ENCODE peak calls at places on chromosomes 16 and 17, in five cellular contexts. U is GM12878, C is SK-N-SH, R is K562, T is HepG2. H is an unnamed sample.
A peak's percentile ranks its signal among the peaks of the same experiment; 100 is the strongest.

GRCh38 chr17:66746736-66747135 is 88.2 kb upstream of the CACNG5 start:
- DNase-seq in C (no peak), T (no peak), R (no peak), U (no peak), H (no peak)

GRCh38 chr17:64661731-64661980 is 451 bp downstream of the SMURF2 start:
- DNase-seq in R (no peak), C (no peak), U (no peak), T (no peak), H (no peak)

GRCh38 chr16:82379601-82380000 is 209.6 kb upstream of the MPHOSPH6 start:
- DNase-seq in T (no peak), C (peak; percentile 33), R (no peak), U (no peak), H (no peak)

GRCh38 chr16:58378401-58378800 is 13.9 kb upstream of the GINS3 start:
- DNase-seq in T (no peak), C (no peak), R (no peak), U (no peak), H (no peak)

GRCh38 chr16:21277927-21278706 is at the start of gene CRYM:
- DNase-seq in T (peak; percentile 35), C (peak; percentile 93), U (no peak), R (peak; percentile 86), H (no peak)

GRCh38 chr17:79797492-79798295 is 817 bp upstream of the CBX8 start:
- DNase-seq in U (no peak), T (no peak), C (peak; percentile 96), R (peak; percentile 87), H (no peak)

GRCh38 chr17:9028632-9029570 is 7.6 kb downstream of the NTN1 start:
- DNase-seq in U (no peak), C (no peak), R (no peak), T (no peak), H (no peak)

GRCh38 chr16:21645261-21645721 is 7.1 kb downstream of the IGSF6 start:
- DNase-seq in U (peak; percentile 69), R (no peak), C (no peak), T (no peak), H (peak; percentile 43)

DNA sequence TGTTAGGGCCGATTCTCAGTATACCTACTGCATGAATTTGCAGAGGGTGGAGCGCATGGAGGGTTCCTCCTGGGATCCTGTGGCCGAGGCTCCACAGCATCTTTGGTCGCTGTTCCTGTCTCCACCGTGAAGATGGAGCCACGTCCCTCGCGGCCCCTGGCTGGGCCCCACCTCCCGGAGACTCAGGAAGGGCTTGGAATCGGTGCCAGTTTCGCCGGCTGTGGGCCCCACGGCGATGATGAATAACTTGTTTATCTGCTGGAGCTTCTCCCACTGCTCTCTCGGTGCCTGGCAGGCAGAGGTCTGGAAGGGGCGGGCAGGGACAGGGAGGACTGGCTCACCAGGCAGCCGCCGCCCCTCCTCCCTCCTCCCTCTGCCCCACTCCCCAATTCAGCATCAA is 8.1 kb downstream of the SLC5A11 start:
- DNase-seq in T (no peak), R (no peak), U (no peak), C (peak; percentile 75), H (peak; percentile 66)
- TF ChIP-seq MXI1 in T (no peak), R (no peak), U (no peak), C (no peak), H (no peak)

GRCh38 chr17:4986951-4987766 is at the start of gene CAMTA2:
- DNase-seq in R (peak; percentile 85), U (no peak), T (peak; percentile 72), C (peak; percentile 94), H (peak; percentile 56)
- TF ChIP-seq MXI1 in R (peak; percentile 66), U (peak; percentile 92), T (peak; percentile 26), C (peak; percentile 95), H (no peak)

DNA sequence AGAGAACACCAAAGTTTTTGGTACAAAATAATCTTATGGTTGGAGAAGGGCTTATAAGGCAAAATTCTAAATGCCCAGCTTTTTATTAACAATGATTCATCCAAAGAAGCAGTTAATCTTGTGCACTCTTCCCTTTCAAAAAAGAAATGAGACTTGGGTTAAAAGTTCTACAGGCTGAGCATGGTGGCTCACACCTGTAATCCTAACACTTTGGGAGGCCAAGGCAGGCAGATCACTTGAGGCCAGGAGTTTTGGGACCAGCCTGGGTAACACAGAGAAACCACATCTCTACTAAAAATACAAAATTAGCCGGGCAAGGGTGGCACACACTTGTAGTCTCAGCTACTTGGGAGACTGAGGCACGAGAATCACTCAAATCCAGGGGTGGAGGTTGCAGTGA is 4.5 kb downstream of the SRSF1 start:
- DNase-seq in C (no peak), R (no peak), U (no peak), T (no peak), H (no peak)
- TF ChIP-seq MXI1 in C (no peak), R (no peak), U (no peak), T (no peak), H (no peak)

DNA sequence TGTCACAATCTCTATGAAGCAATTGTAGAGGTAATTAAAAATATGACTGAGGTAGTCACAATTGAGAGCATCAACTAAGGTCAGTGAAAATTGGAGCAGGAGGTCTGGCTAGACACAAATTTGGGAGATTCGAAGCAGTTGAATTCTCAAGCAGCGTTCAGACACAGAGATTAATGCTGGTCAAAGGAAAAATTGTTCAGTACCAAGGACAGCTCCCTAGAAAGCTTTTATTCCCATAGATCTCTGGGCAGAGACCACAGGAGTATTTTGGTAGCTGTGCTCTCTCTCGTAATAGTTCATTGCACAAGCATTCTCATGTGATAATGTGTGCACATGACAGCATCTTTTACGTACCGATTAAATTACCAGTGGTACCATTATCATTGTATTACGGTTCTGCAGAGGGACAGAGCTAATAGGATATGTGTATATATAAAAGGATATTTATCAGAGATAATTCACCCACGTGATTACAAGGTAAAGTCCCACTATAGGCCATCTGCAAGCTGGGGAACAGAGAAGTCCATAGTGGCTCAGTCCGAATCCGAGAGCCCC is 387.5 kb upstream of the HSBP1 start:
- DNase-seq in T (peak; percentile 19), R (peak; percentile 18), C (no peak), U (no peak), H (peak; percentile 47)
- TF ChIP-seq MXI1 in T (no peak), R (no peak), C (no peak), U (no peak), H (no peak)

DNA sequence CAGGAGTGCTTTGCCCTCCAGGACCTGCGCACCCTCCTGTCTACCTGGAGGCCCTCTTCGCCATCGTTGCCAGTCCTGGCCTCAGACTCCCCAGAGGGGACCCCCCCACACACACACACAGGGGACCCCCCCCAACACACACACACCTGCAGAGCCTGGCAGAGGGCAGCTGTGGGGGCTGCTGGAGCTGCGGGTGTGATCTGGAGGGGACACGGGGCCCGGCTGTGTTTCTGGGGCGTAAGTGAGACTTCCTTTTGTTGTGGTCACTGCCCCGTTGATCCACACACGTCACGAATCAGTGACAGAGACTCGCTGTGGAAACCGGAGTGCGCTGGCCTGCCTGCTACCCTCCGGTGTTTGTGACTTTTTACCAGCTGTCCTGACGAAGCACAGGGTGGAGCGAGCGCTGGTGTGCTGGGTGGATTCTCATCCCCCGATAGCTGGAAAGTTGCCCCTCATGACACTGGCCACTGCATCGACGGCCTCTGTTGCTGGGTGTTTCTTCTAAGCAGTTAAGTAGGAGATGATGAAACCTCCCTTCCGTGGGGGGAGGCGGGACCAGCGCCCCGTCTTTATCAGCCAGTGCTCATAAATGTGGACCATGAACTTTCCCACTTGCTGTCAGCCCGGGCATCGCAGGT is 2.3 kb downstream of the METRNL start:
- DNase-seq in C (no peak), R (no peak), U (no peak), T (no peak), H (peak; percentile 43)
- TF ChIP-seq MXI1 in C (no peak), R (no peak), U (no peak), T (no peak), H (no peak)

GRCh38 chr17:22570144-22570845 is 878.0 kb downstream of the KCNJ18 start:
- DNase-seq in C (no peak), R (no peak), U (no peak), T (no peak), H (no peak)

DNA sequence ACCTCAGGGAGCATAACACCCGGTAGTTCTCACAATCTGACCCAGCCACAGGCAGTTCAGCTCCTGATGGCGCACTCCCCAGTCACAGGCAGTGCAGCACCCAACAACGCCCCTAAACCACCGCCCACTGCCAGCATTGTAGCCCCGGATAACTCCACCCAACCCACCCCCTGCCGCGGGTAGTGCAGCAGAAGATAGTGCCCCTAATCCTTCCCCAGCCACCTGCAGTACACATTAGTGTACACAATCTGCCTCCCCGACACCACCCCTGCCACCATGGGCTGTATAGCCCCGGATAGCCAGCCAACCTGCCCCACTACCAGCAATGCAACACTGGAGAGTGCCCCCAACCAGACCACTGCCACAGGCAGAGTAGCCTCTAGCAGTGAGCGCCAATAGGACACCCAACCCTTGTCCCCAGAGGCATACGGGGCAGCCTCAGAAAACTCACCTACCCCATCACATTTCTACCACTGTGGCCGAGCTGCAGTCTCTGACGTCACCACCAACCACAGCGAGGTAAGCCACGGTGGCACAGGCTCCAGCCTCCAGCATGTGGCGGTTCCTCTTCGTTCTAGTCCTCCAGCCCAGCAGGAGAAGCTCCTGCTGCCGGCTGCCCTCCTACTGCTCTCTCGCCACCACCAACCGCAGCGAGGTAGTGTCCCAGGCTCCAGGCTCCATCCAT is 877.3 kb downstream of the KCNJ18 start:
- DNase-seq in C (no peak), T (no peak), R (no peak), U (no peak), H (no peak)
- TF ChIP-seq MXI1 in C (no peak), T (no peak), R (no peak), U (no peak), H (no peak)

DNA sequence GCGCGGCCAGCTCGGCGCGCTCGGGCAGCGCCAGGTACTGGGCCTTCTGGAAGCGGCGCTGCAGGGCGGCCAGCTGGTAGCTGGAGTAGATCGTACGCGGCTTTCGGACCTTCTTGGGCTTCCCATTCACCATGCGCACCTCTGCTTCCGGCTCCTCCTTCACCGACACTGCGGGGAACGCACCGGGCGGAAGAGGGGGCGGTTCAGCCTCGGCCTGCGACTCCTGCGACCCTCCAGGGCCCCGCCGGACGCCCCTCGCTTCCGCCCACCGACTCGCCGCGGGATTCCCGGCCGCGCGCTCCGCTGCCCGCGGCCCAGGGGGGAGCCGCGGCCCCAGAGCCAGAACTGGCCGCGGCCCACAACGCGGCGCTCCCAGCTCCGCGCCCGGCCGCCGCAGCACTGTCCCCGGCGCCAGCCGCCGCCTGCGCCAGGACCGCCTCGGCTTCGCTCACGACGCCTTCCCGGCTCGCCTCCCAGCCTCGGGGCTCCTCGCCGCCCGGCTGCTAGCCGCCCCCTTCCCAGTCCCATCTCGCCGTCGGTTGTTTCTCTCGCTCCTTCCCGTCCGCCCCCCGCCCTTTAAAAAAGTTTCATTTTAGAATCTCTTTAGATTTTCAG is 1.5 kb downstream of the DLX3 start:
- DNase-seq in C (peak; percentile 71), T (no peak), R (no peak), U (no peak), H (no peak)
- TF ChIP-seq MXI1 in C (no peak), T (no peak), R (no peak), U (no peak), H (no peak)

GRCh38 chr17:6303664-6304063 is 131.3 kb downstream of the AIPL1 start:
- DNase-seq in T (no peak), R (no peak), U (no peak), C (no peak), H (no peak)

GRCh38 chr17:6305613-6306360 is 129.1 kb downstream of the AIPL1 start:
- DNase-seq in T (no peak), C (no peak), U (no peak), R (no peak), H (no peak)

GRCh38 chr17:6299275-6299674 is 135.6 kb downstream of the AIPL1 start:
- DNase-seq in U (no peak), C (no peak), T (no peak), R (no peak), H (no peak)

GRCh38 chr17:6306820-6307219 is 128.1 kb downstream of the AIPL1 start:
- DNase-seq in R (no peak), U (no peak), T (no peak), C (no peak), H (no peak)

GRCh38 chr17:6304894-6305612 is 129.9 kb downstream of the AIPL1 start:
- DNase-seq in U (no peak), C (no peak), T (no peak), R (no peak), H (no peak)
- TF ChIP-seq MXI1 in U (no peak), C (no peak), T (no peak), R (no peak), H (no peak)

H was measured in IMR-90.